ENCODE peak calls at places on chromosome 16, in six cellular contexts. F is cardiac muscle cell, O is BJ, C is AG09309, I is psoas muscle, E is skeletal muscle cell. G is an unnamed sample.

GRCh38 chr16:11683140-11683539 is 14.9 kb downstream of the SNN start:
- DNase-seq in F (no peak), O (no peak), C (no peak), I (no peak), E (no peak), G (no peak)

GRCh38 chr16:11175850-11176341 is 80.1 kb downstream of the SOCS1 start:
- DNase-seq in F (no peak), O (no peak), C (no peak), I (no peak), E (no peak), G (no peak)

GRCh38 chr16:77570574-77570973 is 135.7 kb upstream of the ADAMTS18 start:
- DNase-seq in F (peak; percentile 13), O (no peak), C (no peak), I (no peak), E (no peak), G (no peak)

GRCh38 chr16:82344157-82344556 is 174.1 kb upstream of the MPHOSPH6 start:
- DNase-seq in F (peak; percentile 24), O (no peak), C (no peak), I (no peak), E (no peak), G (no peak)

GRCh38 chr16:73183678-73184092 is 135.8 kb upstream of the ZFHX3 start:
- DNase-seq in F (no peak), O (no peak), C (no peak), I (no peak), E (no peak), G (no peak)

GRCh38 chr16:1093284-1094123 is 2.5 kb downstream of the C1QTNF8 start:
- DNase-seq in F (no peak), O (no peak), C (no peak), I (no peak), E (no peak), G (no peak)

GRCh38 chr16:86828202-86828601 is 249.9 kb downstream of the FOXL1 start:
- DNase-seq in F (no peak), O (no peak), C (no peak), I (no peak), E (no peak), G (no peak)

GRCh38 chr16:9610727-9611126 is 519.3 kb downstream of the HAPSTR1 start:
- DNase-seq in F (no peak), O (no peak), C (no peak), I (no peak), E (no peak), G (no peak)

GRCh38 chr16:73057369-73058210 is 9.7 kb upstream of the ZFHX3 start:
- DNase-seq in F (peak; percentile 61), O (no peak), C (no peak), I (peak; percentile 76), E (no peak), G (peak; percentile 66)

GRCh38 chr16:64412578-64413280 is 709.1 kb downstream of the CDH11 start:
- DNase-seq in F (no peak), O (no peak), C (no peak), I (no peak), E (peak; percentile 32), G (no peak)

GRCh38 chr16:23578096-23578830 is 17.9 kb downstream of the NDUFAB1 start:
- DNase-seq in F (no peak), O (no peak), C (no peak), I (no peak), E (no peak), G (no peak)

GRCh38 chr16:4371481-4372314 is at the start of gene VASN:
- DNase-seq in F (peak; percentile 91), O (no peak), C (no peak), I (peak; percentile 89), E (no peak), G (peak; percentile 84)

GRCh38 chr16:11470676-11471415 is 115.9 kb downstream of the LITAF start:
- DNase-seq in F (no peak), O (no peak), C (no peak), I (no peak), E (no peak), G (no peak)

GRCh38 chr16:8851761-8852403 is 16.9 kb downstream of the CARHSP1 start:
- DNase-seq in F (no peak), O (no peak), C (no peak), I (no peak), E (no peak), G (no peak)

GRCh38 chr16:78478267-78478821 is 378.9 kb downstream of the WWOX start:
- DNase-seq in F (no peak), O (no peak), C (no peak), I (no peak), E (no peak), G (peak; percentile 21)

GRCh38 chr16:72371307-72372081 is 199.5 kb upstream of the PMFBP1 start:
- DNase-seq in F (peak; percentile 35), O (peak; percentile 32), C (peak; percentile 55), I (no peak), E (peak; percentile 19), G (peak; percentile 15)

GRCh38 chr16:54407596-54407995 is 121.0 kb upstream of the IRX3 start:
- DNase-seq in F (no peak), O (peak; percentile 26), C (no peak), I (no peak), E (peak; percentile 36), G (no peak)

GRCh38 chr16:1072526-1073261 is at the start of gene SSTR5:
- DNase-seq in F (no peak), O (no peak), C (no peak), I (no peak), E (no peak), G (no peak)

GRCh38 chr16:65746941-65747340 is 619.5 kb upstream of the CDH5 start:
- DNase-seq in F (no peak), O (no peak), C (no peak), I (no peak), E (no peak), G (no peak)

GRCh38 chr16:68227850-68228553 is 7.9 kb downstream of the ESRP2 start:
- DNase-seq in F (no peak), O (no peak), C (no peak), I (peak; percentile 82), E (no peak), G (peak; percentile 64)

GRCh38 chr16:2520784-2521577 is 810 bp downstream of the AMDHD2 start:
- DNase-seq in F (no peak), O (no peak), C (no peak), I (peak; percentile 67), E (no peak), G (no peak)

GRCh38 chr16:19644877-19645276 is 73.2 kb downstream of the KNOP1 start:
- DNase-seq in F (no peak), O (no peak), C (no peak), I (peak; percentile 56), E (peak; percentile 19), G (peak; percentile 12)

GRCh38 chr16:1379054-1379862 is 27.5 kb downstream of the GNPTG start:
- DNase-seq in F (peak; percentile 84), O (peak; percentile 31), C (peak; percentile 24), I (peak; percentile 98), E (peak; percentile 21), G (peak; percentile 87)

GRCh38 chr16:84022641-84023040 is 20.0 kb downstream of the SLC38A8 start:
- DNase-seq in F (no peak), O (no peak), C (no peak), I (no peak), E (no peak), G (no peak)

GRCh38 chr16:74438492-74438979 is 17.3 kb upstream of the CLEC18B start:
- DNase-seq in F (no peak), O (no peak), C (no peak), I (no peak), E (no peak), G (no peak)

GRCh38 chr16:81875461-81875860 is 96.4 kb downstream of the PLCG2 start:
- DNase-seq in F (no peak), O (no peak), C (no peak), I (no peak), E (no peak), G (no peak)

GRCh38 chr16:85733155-85733838 is 17.6 kb downstream of the C16orf74 start:
- DNase-seq in F (no peak), O (no peak), C (peak; percentile 27), I (peak; percentile 73), E (peak; percentile 46), G (no peak)

GRCh38 chr16:56639045-56639444 is 579 bp downstream of the MT1A start:
- DNase-seq in F (no peak), O (no peak), C (no peak), I (no peak), E (no peak), G (no peak)

GRCh38 chr16:56640076-56640475 is 1.6 kb downstream of the MT1A start:
- DNase-seq in F (no peak), O (no peak), C (no peak), I (no peak), E (no peak), G (no peak)

GRCh38 chr16:56636616-56637413 is 1.7 kb upstream of the MT1A start:
- DNase-seq in F (no peak), O (no peak), C (no peak), I (no peak), E (no peak), G (no peak)

GRCh38 chr16:56635441-56635967 is 3.0 kb upstream of the MT1A start:
- DNase-seq in F (no peak), O (no peak), C (no peak), I (no peak), E (no peak), G (no peak)

GRCh38 chr16:56637814-56638750 is at the start of gene MT1A:
- DNase-seq in F (peak; percentile 69), O (no peak), C (no peak), I (peak; percentile 87), E (no peak), G (peak; percentile 78)
- H3K4me3 ChIP-seq in F (peak within 1 kb of the TSS; percentile 36), O (peak within 1 kb of the TSS; percentile 41), C (peak within 1 kb of the TSS; percentile 58), I (peak within 1 kb of the TSS; percentile 69), E (peak within 1 kb of the TSS; percentile 55), G (peak within 1 kb of the TSS; percentile 40)

GRCh38 chr16:14510581-14510938 is 119.5 kb downstream of the PARN start:
- DNase-seq in F (no peak), O (no peak), C (no peak), I (no peak), E (no peak), G (no peak)
- H3K4me3 ChIP-seq in F (no peak overlapping the region), O (no peak overlapping the region), C (no peak overlapping the region), I (no peak overlapping the region), E (no peak overlapping the region), G (no peak overlapping the region)

GRCh38 chr16:66751135-66751991 is at the start of gene DYNC1LI2:
- DNase-seq in F (peak; percentile 84), O (no peak), C (no peak), I (peak; percentile 93), E (no peak), G (peak; percentile 80)

GRCh38 chr16:66750279-66751134 is 902 bp downstream of the DYNC1LI2 start:
- DNase-seq in F (no peak), O (no peak), C (no peak), I (no peak), E (no peak), G (no peak)

GRCh38 chr16:66752379-66752778 is 970 bp upstream of the DYNC1LI2 start:
- DNase-seq in F (no peak), O (no peak), C (no peak), I (no peak), E (no peak), G (peak; percentile 39)

GRCh38 chr16:66752958-66753357 is 1.5 kb upstream of the DYNC1LI2 start:
- DNase-seq in F (no peak), O (no peak), C (no peak), I (no peak), E (no peak), G (no peak)

GRCh38 chr16:66751992-66752322 is 548 bp upstream of the DYNC1LI2 start:
- DNase-seq in F (no peak), O (no peak), C (no peak), I (no peak), E (no peak), G (no peak)
- H3K4me3 ChIP-seq in F (no peak overlapping the region), O (peak overlapping the region; percentile 20), C (peak overlapping the region; percentile 7), I (peak overlapping the region; percentile 96), E (peak overlapping the region; percentile 17), G (no peak overlapping the region)

GRCh38 chr16:79767597-79768280 is 167.2 kb upstream of the MAF start:
- DNase-seq in F (no peak), O (no peak), C (no peak), I (peak; percentile 45), E (no peak), G (peak; percentile 56)
- H3K4me3 ChIP-seq in F (no peak overlapping the region), O (peak overlapping the region; percentile 32), C (peak overlapping the region; percentile 17), I (peak overlapping the region; percentile 41), E (peak overlapping the region; percentile 7), G (no peak overlapping the region)

G was measured in thyroid gland.